ENCODE peak calls at places on chromosomes 2 and 18, in four cellular contexts. F is lower lobe of right lung, V is heart right ventricle, S is SJSA1. U is an unnamed sample.

GRCh38 chr2:219997341-219997851 is 370.0 kb downstream of the SLC4A3 start:
- DNase-seq in F (no peak), V (peak), S (peak), U (no peak)

GRCh38 chr2:47089083-47089464 is 66.0 kb downstream of the STPG4 start:
- DNase-seq in F (no peak), V (no peak), S (no peak), U (no peak)

GRCh38 chr18:8616026-8616401 is 6.8 kb downstream of the RAB12 start:
- DNase-seq in F (no peak), V (no peak), S (no peak), U (no peak)

GRCh38 chr18:35178260-35178659 is 62.6 kb upstream of the ZNF397 start:
- DNase-seq in F (no peak), V (no peak), S (no peak), U (no peak)

GRCh38 chr2:233980955-233981555 is 63.9 kb downstream of the TRPM8 start:
- DNase-seq in F (no peak), V (no peak), S (no peak), U (no peak)

GRCh38 chr18:72991379-72991778 is 123.6 kb upstream of the NETO1 start:
- DNase-seq in F (no peak), V (no peak), S (no peak), U (no peak)

GRCh38 chr18:23377669-23378469 is 75.2 kb upstream of the RIOK3 start:
- DNase-seq in F (no peak), V (no peak), S (peak), U (no peak)

GRCh38 chr2:38704664-38705063 is 38.8 kb downstream of the GALM start:
- DNase-seq in F (no peak), V (no peak), S (no peak), U (no peak)

GRCh38 chr2:47354013-47354816 is 48.7 kb upstream of the MSH2 start:
- DNase-seq in F (no peak), V (no peak), S (peak), U (no peak)

GRCh38 chr18:3529597-3529996 is 79.6 kb downstream of the TGIF1 start:
- DNase-seq in F (no peak), V (no peak), S (no peak), U (no peak)

GRCh38 chr18:28175930-28176673 is 828 bp downstream of the CDH2 start:
- DNase-seq in F (no peak), V (peak), S (peak), U (peak)

GRCh38 chr2:127154985-127155650 is 48.2 kb upstream of the BIN1 start:
- DNase-seq in F (no peak), V (no peak), S (no peak), U (no peak)

GRCh38 chr18:13530879-13531387 is 195.4 kb downstream of the FAM210A start:
- DNase-seq in F (peak), V (peak), S (peak), U (peak)

GRCh38 chr2:174787485-174788205 is 23.4 kb upstream of the CHRNA1 start:
- DNase-seq in F (no peak), V (no peak), S (peak), U (no peak)

GRCh38 chr2:222269132-222269531 is 29.7 kb downstream of the PAX3 start:
- DNase-seq in F (no peak), V (no peak), S (no peak), U (no peak)

GRCh38 chr2:59754336-59754735 is 799.1 kb downstream of the BCL11A start:
- DNase-seq in F (no peak), V (no peak), S (no peak), U (no peak)

GRCh38 chr18:63339920-63340484 is 20.4 kb upstream of the BCL2 start:
- DNase-seq in F (no peak), V (no peak), S (no peak), U (no peak)

GRCh38 chr2:151379191-151379590 is 21.8 kb downstream of the TNFAIP6 start:
- DNase-seq in F (no peak), V (no peak), S (no peak), U (no peak)

GRCh38 chr2:62794791-62795190 is 89.3 kb downstream of the EHBP1 start:
- DNase-seq in F (no peak), V (no peak), S (no peak), U (no peak)

GRCh38 chr2:241833101-241833937 is 24.3 kb downstream of the NEU4 start:
- DNase-seq in F (no peak), V (no peak), S (no peak), U (no peak)

GRCh38 chr18:49400398-49401072 is 59.9 kb downstream of the DYM start:
- DNase-seq in F (no peak), V (no peak), S (no peak), U (no peak)

GRCh38 chr2:127362486-127362885 is 25.3 kb downstream of the MAP3K2 start:
- DNase-seq in F (no peak), V (no peak), S (no peak), U (no peak)

GRCh38 chr2:217650229-217650628 is 352.6 kb downstream of the TNS1 start:
- DNase-seq in F (no peak), V (no peak), S (no peak), U (no peak)

GRCh38 chr2:217650716-217651360 is 352.0 kb downstream of the TNS1 start:
- DNase-seq in F (no peak), V (no peak), S (peak), U (no peak)

GRCh38 chr2:217654173-217654572 is 348.6 kb downstream of the TNS1 start:
- DNase-seq in F (no peak), V (no peak), S (no peak), U (no peak)

GRCh38 chr2:217653240-217653639 is 349.6 kb downstream of the TNS1 start:
- DNase-seq in F (peak), V (peak), S (peak), U (peak)

GRCh38 chr2:217652761-217653160 is 350.0 kb downstream of the TNS1 start:
- DNase-seq in F (no peak), V (no peak), S (no peak), U (no peak)
- H3K27ac ChIP-seq in F (no peak), V (no peak), S (no peak), U (no peak)

GRCh38 chr18:21684731-21685130 is 19.8 kb downstream of the ABHD3 start:
- DNase-seq in F (no peak), V (no peak), S (no peak), U (no peak)
- H3K27ac ChIP-seq in F (no peak), V (no peak), S (no peak), U (no peak)

DNA sequence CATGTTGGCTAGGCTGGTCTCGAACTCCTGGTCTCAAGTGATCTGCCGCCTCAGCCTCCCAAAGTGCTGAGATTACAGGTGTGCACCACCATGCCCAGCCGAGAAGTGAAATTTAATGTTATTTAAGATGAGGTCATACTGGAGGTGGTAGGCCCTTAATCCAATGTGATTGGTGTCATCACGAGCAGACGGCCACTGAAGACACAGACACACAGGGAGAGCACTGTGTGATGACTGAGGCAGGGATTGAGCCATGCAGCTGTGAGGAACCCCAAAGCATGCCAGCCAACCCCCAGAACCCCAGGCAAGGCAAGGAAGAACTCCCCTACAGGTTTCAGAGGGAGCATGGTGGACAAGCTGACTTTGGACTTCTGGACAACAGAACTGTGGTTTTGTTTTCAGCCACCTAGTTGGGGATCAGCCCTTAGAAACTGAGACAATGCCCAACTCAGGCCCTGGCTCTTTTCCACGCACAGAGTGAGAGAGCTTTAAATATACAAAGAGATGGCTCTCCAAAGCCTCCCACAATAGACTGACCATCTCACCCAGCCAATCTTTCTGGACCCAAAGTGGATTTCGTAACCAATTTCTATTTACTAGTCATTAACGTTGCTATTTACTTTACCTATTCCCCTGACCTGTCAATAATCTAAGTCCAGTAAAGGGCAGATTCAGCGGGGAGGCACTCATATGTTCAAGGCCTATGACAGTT is 34.2 kb downstream of the TBC1D8 start:
- DNase-seq in F (no peak), V (no peak), S (no peak), U (no peak)
- H3K27ac ChIP-seq in F (no peak), V (peak), S (no peak), U (no peak)

GRCh38 chr2:28209864-28210263 is 182.8 kb upstream of the FOSL2 start:
- DNase-seq in F (no peak), V (no peak), S (no peak), U (no peak)

GRCh38 chr2:28209312-28209711 is 183.3 kb upstream of the FOSL2 start:
- DNase-seq in F (no peak), V (no peak), S (no peak), U (no peak)

GRCh38 chr2:28202718-28203117 is 189.9 kb upstream of the FOSL2 start:
- DNase-seq in F (no peak), V (no peak), S (no peak), U (no peak)

GRCh38 chr2:28210535-28210934 is 182.1 kb upstream of the FOSL2 start:
- DNase-seq in F (no peak), V (no peak), S (no peak), U (no peak)

GRCh38 chr2:28206786-28207185 is 185.9 kb upstream of the FOSL2 start:
- DNase-seq in F (no peak), V (no peak), S (peak), U (no peak)
- H3K27ac ChIP-seq in F (no peak), V (no peak), S (no peak), U (no peak)

DNA sequence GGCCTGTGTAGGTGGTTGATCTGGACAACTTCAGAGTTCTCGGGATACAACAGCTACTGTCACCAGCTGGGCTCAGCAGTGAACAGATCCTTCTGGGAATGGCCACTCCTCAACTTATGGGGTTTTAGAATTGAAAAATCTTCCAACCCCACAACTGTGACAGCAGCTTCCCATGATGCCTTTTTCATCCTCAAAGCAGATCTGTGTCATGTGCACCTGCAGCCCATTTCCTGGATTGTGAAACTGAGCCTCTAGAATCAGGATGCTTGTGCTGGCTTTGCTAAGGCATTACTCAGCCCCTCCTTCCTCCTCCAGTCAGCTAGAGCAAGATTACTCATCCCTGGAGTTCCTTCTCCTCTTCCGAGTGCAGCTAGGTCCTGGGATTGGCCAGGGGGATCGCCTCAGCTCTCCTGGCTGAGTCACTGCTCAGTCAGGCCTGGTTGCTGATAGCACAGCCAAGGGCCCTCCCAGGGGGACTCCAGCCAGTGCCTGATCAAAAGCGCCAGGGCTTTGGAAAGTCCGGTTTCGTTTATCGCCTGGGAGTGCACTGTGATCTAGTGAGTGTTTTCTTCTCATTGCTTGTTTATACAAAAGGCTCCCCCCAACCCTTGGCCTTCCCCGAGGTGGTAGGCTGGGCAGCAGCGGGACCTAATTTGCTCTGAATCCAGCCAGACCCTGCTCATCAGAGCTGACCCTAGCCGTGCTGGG is 2.4 kb upstream of the LPIN1 start:
- DNase-seq in F (peak), V (peak), S (peak), U (peak)
- H3K27ac ChIP-seq in F (peak), V (peak), S (peak), U (peak)

DNA sequence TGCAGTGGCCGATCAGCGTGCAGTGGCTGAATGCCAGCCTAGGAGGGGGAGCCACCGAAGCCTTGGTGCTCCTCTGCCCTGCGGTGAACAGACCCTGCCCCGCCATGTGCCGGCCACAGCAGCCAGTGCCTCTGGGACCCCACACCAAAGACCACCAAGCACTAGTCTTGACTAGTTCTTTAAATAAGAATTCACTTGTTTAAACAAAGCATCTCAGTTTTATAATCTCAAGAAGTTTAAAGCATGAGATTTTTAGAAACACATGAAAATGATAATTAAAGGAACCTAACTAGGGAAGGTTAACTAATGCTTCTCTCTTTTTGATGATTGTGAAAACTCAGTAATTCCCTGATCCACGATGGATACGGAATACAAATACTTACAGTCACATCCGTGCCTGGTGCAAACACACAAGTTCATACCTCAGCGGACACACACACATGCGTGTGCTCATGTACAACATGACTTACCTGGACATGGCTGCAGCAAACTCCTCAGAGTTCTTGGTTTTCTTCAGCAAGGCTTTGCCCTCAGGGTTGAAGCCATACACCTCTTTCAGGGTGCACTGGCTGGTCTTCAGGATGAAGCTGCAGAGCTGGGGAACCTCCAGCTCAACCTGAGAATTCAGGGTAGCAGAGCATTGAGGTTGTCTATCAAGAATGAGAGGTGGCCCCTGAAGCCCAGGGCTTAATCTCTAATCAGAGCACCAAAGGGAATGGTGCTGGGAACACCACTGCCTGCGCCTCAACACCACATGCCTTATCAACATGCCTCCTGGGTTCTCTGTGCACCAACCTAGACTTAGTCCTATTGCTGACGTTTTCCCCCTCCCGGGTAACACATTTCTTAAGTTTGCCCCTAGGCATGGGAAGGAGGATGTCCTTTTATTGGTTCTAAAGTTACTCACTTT is 3.1 kb downstream of the APOB start:
- DNase-seq in F (no peak), V (no peak), S (no peak), U (no peak)
- H3K27ac ChIP-seq in F (no peak), V (peak), S (no peak), U (no peak)

GRCh38 chr2:182372661-182373060 is 54.2 kb downstream of the PDE1A start:
- DNase-seq in F (no peak), V (no peak), S (peak), U (no peak)
- H3K27ac ChIP-seq in F (peak), V (peak), S (peak), U (no peak)

GRCh38 chr18:9771261-9771976 is 63.3 kb downstream of the RAB31 start:
- DNase-seq in F (peak), V (peak), S (no peak), U (peak)
- H3K27ac ChIP-seq in F (peak), V (no peak), S (no peak), U (peak)

U was measured in substantia nigra.